ENCODE peak calls at places on chromosome 10, in five cellular contexts. O is left ventricle myocardium inferior, V is psoas muscle, S is neural crest cell, N is HFFc6. L is an unnamed sample.
A peak's percentile ranks its signal among the peaks of the same experiment; 100 is the strongest.

GRCh38 chr10:58579011-58579655 is 66.5 kb downstream of the BICC1 start:
- DNase-seq in O (no peak), V (no peak), S (no peak), N (no peak), L (no peak)

GRCh38 chr10:46528675-46529615 is 27.5 kb downstream of the GPRIN2 start:
- DNase-seq in V (peak; percentile 7), O (no peak), S (no peak), N (no peak), L (no peak)

GRCh38 chr10:76405932-76406331 is 974.5 kb downstream of the LRMDA start:
- DNase-seq in N (no peak), S (no peak), O (no peak), V (no peak), L (no peak)

GRCh38 chr10:13788701-13789447 is 202.1 kb downstream of the PRPF18 start:
- DNase-seq in O (peak; percentile 71), V (peak; percentile 71), S (no peak), N (peak; percentile 25), L (no peak)

GRCh38 chr10:58013406-58013805 is 254.3 kb downstream of the IPMK start:
- DNase-seq in O (no peak), N (no peak), V (no peak), S (no peak), L (no peak)

GRCh38 chr10:62048919-62049636 is 147.6 kb downstream of the ARID5B start:
- DNase-seq in O (peak; percentile 82), N (peak; percentile 99), S (peak; percentile 57), V (peak; percentile 89), L (peak; percentile 84)

GRCh38 chr10:77522268-77522809 is 115.3 kb downstream of the KCNMA1 start:
- DNase-seq in O (no peak), V (no peak), N (no peak), S (no peak), L (no peak)

GRCh38 chr10:29389935-29390334 is 101.1 kb downstream of the LYZL1 start:
- DNase-seq in S (no peak), N (no peak), V (no peak), O (no peak), L (peak; percentile 12)

GRCh38 chr10:27285093-27285492 is 44.5 kb upstream of the ACBD5 start:
- DNase-seq in N (no peak), V (no peak), S (no peak), O (no peak), L (peak; percentile 27)

GRCh38 chr10:99557044-99557443 is 24.3 kb downstream of the NKX2-3 start:
- DNase-seq in S (no peak), O (no peak), N (no peak), V (no peak), L (no peak)

GRCh38 chr10:27356738-27357137 is 116.1 kb upstream of the ACBD5 start:
- DNase-seq in N (no peak), O (no peak), V (no peak), S (no peak), L (no peak)

GRCh38 chr10:34346516-34347150 is 468.5 kb downstream of the PARD3 start:
- DNase-seq in V (no peak), N (no peak), S (no peak), O (no peak), L (no peak)

GRCh38 chr10:75111906-75112703 is 649 bp downstream of the SAMD8 start:
- DNase-seq in N (peak; percentile 33), V (peak; percentile 42), O (no peak), S (peak; percentile 43), L (peak; percentile 68)

GRCh38 chr10:125661942-125662515 is 20.9 kb downstream of the TEX36 start:
- DNase-seq in V (no peak), S (no peak), N (peak; percentile 86), O (no peak), L (no peak)

GRCh38 chr10:125661418-125661941 is 21.5 kb downstream of the TEX36 start:
- DNase-seq in V (no peak), O (no peak), S (no peak), N (no peak), L (no peak)

GRCh38 chr10:125656523-125656922 is 26.4 kb downstream of the TEX36 start:
- DNase-seq in S (no peak), V (no peak), N (no peak), O (no peak), L (no peak)
- TF ChIP-seq CTCF in S (no peak), V (no peak), N (no peak), O (no peak), L (no peak)

GRCh38 chr10:17228081-17229015 is at the start of gene VIM:
- DNase-seq in V (peak; percentile 92), N (peak; percentile 98), S (peak; percentile 71), O (peak; percentile 88), L (peak; percentile 90)
- TF ChIP-seq CTCF in V (no peak), N (peak; percentile 9), S (peak; percentile 11), O (peak; percentile 36), L (no peak)

GRCh38 chr10:1142596-1142995 is 86.4 kb downstream of the WDR37 start:
- DNase-seq in N (no peak), S (no peak), O (no peak), V (no peak), L (no peak)
- TF ChIP-seq CTCF in N (peak; percentile 63), S (peak; percentile 40), O (no peak), V (no peak), L (no peak)

DNA sequence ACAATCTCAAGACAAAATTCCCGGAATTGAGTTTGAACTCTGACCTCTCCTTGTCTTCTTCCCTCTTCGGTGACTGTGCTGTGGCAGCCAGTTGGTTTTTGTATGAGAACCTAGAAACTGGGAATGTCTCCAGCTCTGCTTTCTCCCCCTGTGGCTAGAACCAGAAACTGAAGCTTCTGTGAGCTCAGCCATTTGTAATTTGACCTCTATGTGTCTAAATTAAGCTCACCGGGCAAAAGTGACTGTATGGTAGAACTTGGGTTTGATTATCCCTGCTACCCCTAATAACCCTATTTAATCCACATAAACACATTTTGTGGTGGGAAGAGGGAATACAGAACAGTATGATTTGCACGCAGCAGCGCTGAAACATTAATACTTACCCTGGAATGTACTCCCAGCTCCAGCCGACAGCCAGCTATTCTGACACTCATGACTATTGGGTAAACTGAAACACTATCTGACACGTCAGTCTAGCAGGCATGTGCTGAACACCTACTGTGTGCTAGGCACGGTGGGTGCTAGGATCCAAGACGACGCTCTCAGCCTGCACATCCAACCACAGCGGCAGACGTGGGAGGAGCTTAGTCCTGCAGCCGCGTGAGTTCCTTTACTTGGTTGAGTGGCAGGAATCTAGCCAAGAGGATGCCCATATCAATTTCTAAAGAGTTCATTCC is 324.8 kb downstream of the SFMBT2 start:
- DNase-seq in N (no peak), S (no peak), V (no peak), O (no peak), L (no peak)
- TF ChIP-seq CTCF in N (no peak), S (no peak), V (peak; percentile 37), O (peak; percentile 31), L (no peak)

DNA sequence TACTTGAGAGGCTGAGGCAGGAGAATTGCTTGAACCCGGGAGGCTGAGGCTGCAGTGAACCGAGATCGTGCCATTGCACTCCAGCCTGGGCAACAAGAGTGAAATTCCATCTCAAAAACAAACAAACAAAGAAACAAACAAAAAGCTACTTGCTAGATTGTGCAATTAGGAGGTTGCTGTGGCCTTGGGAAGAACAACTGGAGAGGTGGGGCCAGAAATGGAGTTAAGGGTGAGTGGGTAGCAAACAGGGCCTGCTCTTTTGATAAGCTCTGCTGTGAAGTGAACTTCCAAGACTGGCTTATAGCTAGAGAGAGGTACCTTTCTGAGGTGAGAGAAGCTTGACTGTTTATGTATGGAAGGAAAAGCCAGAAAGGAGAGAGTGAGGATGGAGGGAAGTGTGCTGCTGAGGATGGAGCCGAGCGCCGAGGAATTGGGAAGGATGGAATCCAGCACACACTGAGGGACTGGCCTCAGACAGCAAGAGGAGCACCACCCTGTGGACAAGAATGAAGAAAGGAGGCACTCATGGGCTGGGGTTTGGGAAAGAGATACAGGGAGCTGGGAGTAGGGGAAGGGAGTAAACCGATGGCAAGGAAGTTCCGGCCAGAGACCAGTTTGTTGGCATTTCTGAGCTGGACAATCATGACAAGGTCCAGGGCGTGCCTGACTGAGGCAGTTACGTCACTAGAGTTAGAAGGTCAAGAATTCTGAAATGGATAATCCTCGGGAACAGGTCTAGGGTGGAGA is 7.0 kb upstream of the RPEL1 start:
- DNase-seq in S (no peak), O (no peak), N (peak; percentile 56), V (no peak), L (peak; percentile 65)
- TF ChIP-seq CTCF in S (no peak), O (peak; percentile 57), N (peak; percentile 74), V (peak; percentile 16), L (no peak)

GRCh38 chr10:70139997-70140250 is 6.6 kb downstream of the TYSND1 start:
- DNase-seq in V (no peak), N (no peak), S (no peak), O (no peak), L (no peak)

GRCh38 chr10:70137135-70137534 is 4.5 kb upstream of the AIFM2 start:
- DNase-seq in V (no peak), S (no peak), O (no peak), N (no peak), L (no peak)

GRCh38 chr10:70137927-70138883 is 5.6 kb upstream of the AIFM2 start:
- DNase-seq in O (no peak), S (no peak), V (no peak), N (no peak), L (peak; percentile 75)

GRCh38 chr10:70140297-70140696 is 6.2 kb downstream of the TYSND1 start:
- DNase-seq in O (no peak), S (no peak), V (no peak), N (no peak), L (no peak)

GRCh38 chr10:70139151-70139996 is 6.7 kb upstream of the AIFM2 start:
- DNase-seq in S (no peak), N (no peak), O (no peak), V (no peak), L (no peak)
- TF ChIP-seq CTCF in S (no peak), N (no peak), O (no peak), V (no peak), L (no peak)

DNA sequence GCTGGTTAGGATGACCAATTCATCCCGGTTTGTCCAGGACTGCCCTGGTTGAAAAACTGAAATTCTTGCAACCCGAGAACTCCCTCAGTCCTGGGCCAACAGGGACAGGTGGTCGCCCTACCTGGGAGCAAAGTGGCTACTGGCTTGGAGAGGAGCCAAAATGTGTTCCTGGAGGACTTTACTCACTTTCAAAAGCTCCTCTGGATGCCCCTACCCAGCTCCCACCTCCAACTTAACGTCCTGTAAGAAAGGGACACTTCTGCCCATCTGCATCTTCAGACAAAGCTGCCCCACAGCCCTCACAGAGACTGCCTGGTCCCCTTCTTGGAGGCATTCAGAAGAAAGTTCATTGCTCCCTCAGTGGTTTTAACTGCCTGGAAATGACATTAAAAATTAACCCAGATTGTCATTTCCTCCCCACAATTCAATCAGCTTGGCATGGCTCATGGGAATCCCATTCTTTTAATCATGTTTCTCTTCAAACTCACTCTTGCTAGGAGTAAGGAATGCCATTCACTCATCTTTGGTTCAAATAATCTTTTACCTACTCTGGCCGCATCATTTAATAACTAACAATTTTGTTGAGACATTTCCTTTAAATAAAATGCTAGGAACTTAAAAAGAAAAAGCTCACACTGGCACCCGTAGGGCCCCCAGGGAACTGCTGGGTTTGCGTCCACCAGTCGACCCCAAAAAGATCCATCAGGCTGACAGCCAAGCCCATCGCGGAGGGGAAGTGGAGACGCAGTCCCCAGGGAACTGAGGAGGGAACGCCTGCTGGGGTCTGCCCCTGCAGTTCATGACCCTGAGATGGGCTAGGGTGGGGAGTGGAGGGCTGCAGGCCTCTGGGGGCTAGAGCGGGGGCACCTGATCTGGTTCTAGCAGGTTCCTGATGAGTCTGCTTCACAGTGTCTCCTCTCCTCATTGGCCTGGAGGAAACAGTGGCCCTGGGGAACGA is 24.2 kb upstream of the HSPA12A start:
- DNase-seq in S (no peak), N (no peak), V (no peak), O (no peak), L (no peak)
- TF ChIP-seq CTCF in S (no peak), N (peak; percentile 23), V (no peak), O (no peak), L (no peak)

GRCh38 chr10:109650228-109650627 is 273.1 kb downstream of the XPNPEP1 start:
- DNase-seq in N (no peak), V (no peak), O (no peak), S (no peak), L (no peak)

GRCh38 chr10:109647627-109648026 is 275.7 kb downstream of the XPNPEP1 start:
- DNase-seq in V (no peak), S (no peak), N (no peak), O (no peak), L (no peak)
- TF ChIP-seq CTCF in V (no peak), S (no peak), N (no peak), O (no peak), L (no peak)